ENCODE peak calls at places on chromosome 17, in six cellular contexts. Y is testis, X is Peyer's patch, U is A549, Z is fibroblast of lung, A is gastrocnemius medialis. D is an unnamed sample.

GRCh38 chr17:35117984-35118383 is 1.7 kb downstream of the RAD51D start:
- DNase-seq in U (peak; percentile 65), A (no peak), X (peak; percentile 8), Y (peak; percentile 50), Z (no peak), D (no peak)

GRCh38 chr17:36151891-36152638 is 24.4 kb downstream of the TBC1D3B start:
- DNase-seq in Z (no peak), X (no peak), U (no peak), A (no peak), Y (no peak), D (no peak)

GRCh38 chr17:42809250-42809649 is 10.6 kb downstream of the CNTD1 start:
- DNase-seq in X (no peak), A (peak; percentile 60), U (peak; percentile 27), Y (no peak), Z (peak; percentile 85), D (no peak)

GRCh38 chr17:37759014-37759637 is 14.3 kb upstream of the HNF1B start:
- DNase-seq in X (no peak), Y (no peak), A (no peak), U (no peak), Z (no peak), D (peak; percentile 56)

GRCh38 chr17:63434951-63435571 is 11.0 kb downstream of the CYB561 start:
- DNase-seq in Y (peak; percentile 80), X (peak; percentile 86), A (peak; percentile 41), U (peak; percentile 62), Z (peak; percentile 53), D (peak; percentile 92)

GRCh38 chr17:81487487-81488275 is 24.9 kb downstream of the ACTG1 start:
- DNase-seq in Y (peak; percentile 83), U (peak; percentile 75), X (peak; percentile 87), Z (peak; percentile 60), A (peak; percentile 73), D (peak; percentile 80)

GRCh38 chr17:55814377-55814776 is 63.5 kb downstream of the PCTP start:
- DNase-seq in A (no peak), Y (no peak), Z (peak; percentile 8), X (no peak), U (peak; percentile 20), D (peak; percentile 56)

GRCh38 chr17:22492331-22492730 is 800.0 kb downstream of the KCNJ18 start:
- DNase-seq in X (no peak), U (no peak), A (no peak), Y (peak; percentile 62), Z (no peak), D (no peak)

GRCh38 chr17:753407-753806 is 1.3 kb upstream of the GEMIN4 start:
- DNase-seq in A (no peak), X (no peak), Y (no peak), U (no peak), Z (no peak), D (no peak)

GRCh38 chr17:39365252-39365651 is 36.2 kb downstream of the FBXL20 start:
- DNase-seq in A (no peak), X (no peak), Z (peak; percentile 85), Y (no peak), U (no peak), D (no peak)

GRCh38 chr17:37339321-37339720 is 36.5 kb upstream of the C17orf78 start:
- DNase-seq in U (no peak), Y (no peak), X (no peak), Z (no peak), A (no peak), D (no peak)

DNA sequence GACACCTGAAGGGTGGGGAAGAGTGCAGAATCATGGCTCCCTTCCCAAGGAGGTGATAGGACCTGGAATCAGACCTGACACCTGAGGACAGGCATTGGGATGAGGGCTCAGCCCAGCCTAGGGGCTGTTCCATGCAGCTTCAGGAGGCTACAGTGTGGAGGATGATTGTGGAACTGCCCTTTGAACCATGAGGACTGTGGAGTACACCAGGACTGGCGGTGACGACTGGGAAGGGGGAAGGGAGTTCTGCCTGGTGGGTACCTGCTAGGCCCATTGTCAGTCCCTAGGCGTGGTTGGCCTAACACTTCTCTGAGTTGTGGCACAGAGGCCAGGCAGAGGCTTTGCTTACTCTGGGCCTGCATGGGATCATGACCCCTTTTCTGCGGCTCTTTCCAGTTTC is 76.1 kb downstream of the MPRIP start:
- DNase-seq in A (no peak), X (no peak), Y (no peak), U (no peak), Z (no peak), D (no peak)
- H3K4me1 ChIP-seq in A (peaks cover 86% of the 10 kb centered on the region), X (peaks cover 20% of the 10 kb centered on the region), Y (peaks cover 54% of the 10 kb centered on the region), U (peaks cover 68% of the 10 kb centered on the region), Z (peaks cover 18% of the 10 kb centered on the region), D (peaks cover 35% of the 10 kb centered on the region)

DNA sequence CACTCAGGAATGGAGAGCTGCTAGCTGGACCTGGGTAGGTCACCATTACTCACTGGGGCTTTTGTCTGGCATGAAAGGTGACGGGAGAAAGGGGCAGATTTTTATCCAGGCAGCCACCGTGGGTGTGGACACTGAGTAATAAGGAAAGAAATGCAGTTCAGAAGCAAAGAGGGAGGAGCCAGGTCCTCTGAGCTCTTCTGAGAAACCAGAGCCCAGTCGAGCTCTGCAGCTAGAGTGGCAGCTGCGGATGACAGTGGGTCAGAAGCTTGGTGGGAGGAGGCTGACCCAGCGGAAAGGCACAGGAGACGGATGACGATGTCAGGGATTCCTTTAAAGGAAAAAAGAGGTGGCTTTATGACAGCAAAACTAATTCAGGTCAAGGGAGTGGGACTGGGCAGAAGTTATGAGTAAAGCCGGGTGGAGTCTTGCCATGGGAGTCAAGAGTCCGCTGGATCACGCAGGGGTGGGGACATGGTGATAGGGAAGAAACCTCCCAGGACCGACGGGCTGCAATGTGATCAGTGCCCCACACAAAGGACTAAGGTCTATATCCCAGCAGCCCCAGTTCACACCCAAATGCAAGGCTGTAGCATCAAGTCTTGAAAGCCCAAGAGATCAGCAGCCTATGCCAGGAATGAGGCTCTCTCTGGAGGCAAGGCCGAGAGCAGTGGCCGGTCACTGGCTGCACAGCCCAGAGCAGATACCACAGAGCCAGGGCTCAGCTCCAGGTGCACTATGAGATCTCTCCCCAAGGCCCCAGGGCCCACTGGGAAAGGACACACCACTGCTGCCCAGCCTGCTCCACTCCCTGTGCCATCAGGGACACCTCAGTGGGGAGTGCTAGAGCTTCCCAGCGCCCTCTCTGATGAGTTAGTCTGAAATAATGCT is 6.3 kb upstream of the MNT start:
- DNase-seq in Y (peak; percentile 84), Z (peak; percentile 92), U (peak; percentile 89), A (peak; percentile 76), X (peak; percentile 90), D (no peak)
- H3K4me1 ChIP-seq in Y (peaks cover 56% of the 10 kb centered on the region), Z (peaks cover 39% of the 10 kb centered on the region), U (peaks cover 54% of the 10 kb centered on the region), A (peaks cover 39% of the 10 kb centered on the region), X (peaks cover 5% of the 10 kb centered on the region), D (peaks cover 40% of the 10 kb centered on the region)

GRCh38 chr17:47973541-47973940 is 2.6 kb downstream of the CDK5RAP3 start:
- DNase-seq in X (no peak), Z (no peak), U (no peak), Y (no peak), A (no peak), D (no peak)

GRCh38 chr17:47967607-47968252 is 3.2 kb upstream of the CDK5RAP3 start:
- DNase-seq in X (peak; percentile 70), Y (peak; percentile 86), U (peak; percentile 80), Z (peak; percentile 85), A (no peak), D (no peak)

GRCh38 chr17:47968836-47969235 is 2.1 kb upstream of the CDK5RAP3 start:
- DNase-seq in A (no peak), U (no peak), Z (no peak), Y (no peak), X (no peak), D (no peak)

GRCh38 chr17:47969975-47970724 is 763 bp upstream of the CDK5RAP3 start:
- DNase-seq in U (no peak), Z (no peak), X (no peak), Y (no peak), A (no peak), D (no peak)

GRCh38 chr17:47970725-47971511 is at the start of gene CDK5RAP3:
- DNase-seq in Z (peak; percentile 98), X (peak; percentile 100), U (peak; percentile 100), Y (peak; percentile 100), A (peak; percentile 100), D (peak; percentile 100)
- H3K4me1 ChIP-seq in Z (peaks cover 12% of the 10 kb centered on the region), X (no peaks in the 10 kb centered on the region), U (peaks cover 47% of the 10 kb centered on the region), Y (peaks cover 38% of the 10 kb centered on the region), A (peaks cover 18% of the 10 kb centered on the region), D (peaks cover 11% of the 10 kb centered on the region)

GRCh38 chr17:66309793-66310192 is 7.4 kb downstream of the PRKCA start:
- DNase-seq in A (no peak), X (no peak), Z (peak; percentile 64), U (no peak), Y (no peak), D (peak; percentile 65)
- H3K4me1 ChIP-seq in A (peaks cover 23% of the 10 kb centered on the region), X (peaks cover 5% of the 10 kb centered on the region), Z (peaks cover 2% of the 10 kb centered on the region), U (peaks cover 42% of the 10 kb centered on the region), Y (peaks cover 5% of the 10 kb centered on the region), D (peaks cover 23% of the 10 kb centered on the region)

GRCh38 chr17:58381124-58381838 is 29.3 kb upstream of the SUPT4H1 start:
- DNase-seq in U (peak; percentile 76), X (no peak), Y (no peak), Z (no peak), A (no peak), D (no peak)

GRCh38 chr17:58378895-58379824 is 27.2 kb upstream of the SUPT4H1 start:
- DNase-seq in Z (no peak), A (no peak), X (no peak), Y (no peak), U (no peak), D (no peak)

GRCh38 chr17:58382108-58382884 is 30.3 kb upstream of the SUPT4H1 start:
- DNase-seq in Z (no peak), U (no peak), X (no peak), A (no peak), Y (no peak), D (no peak)

GRCh38 chr17:58382885-58383248 is 30.9 kb upstream of the SUPT4H1 start:
- DNase-seq in A (no peak), Y (no peak), X (no peak), Z (no peak), U (no peak), D (no peak)

GRCh38 chr17:58380207-58381123 is 28.5 kb upstream of the SUPT4H1 start:
- DNase-seq in X (no peak), Y (no peak), A (no peak), Z (no peak), U (no peak), D (no peak)
- H3K4me1 ChIP-seq in X (peaks cover 11% of the 10 kb centered on the region), Y (peaks cover 4% of the 10 kb centered on the region), A (no peaks in the 10 kb centered on the region), Z (no peaks in the 10 kb centered on the region), U (peaks cover 82% of the 10 kb centered on the region), D (no peaks in the 10 kb centered on the region)

DNA sequence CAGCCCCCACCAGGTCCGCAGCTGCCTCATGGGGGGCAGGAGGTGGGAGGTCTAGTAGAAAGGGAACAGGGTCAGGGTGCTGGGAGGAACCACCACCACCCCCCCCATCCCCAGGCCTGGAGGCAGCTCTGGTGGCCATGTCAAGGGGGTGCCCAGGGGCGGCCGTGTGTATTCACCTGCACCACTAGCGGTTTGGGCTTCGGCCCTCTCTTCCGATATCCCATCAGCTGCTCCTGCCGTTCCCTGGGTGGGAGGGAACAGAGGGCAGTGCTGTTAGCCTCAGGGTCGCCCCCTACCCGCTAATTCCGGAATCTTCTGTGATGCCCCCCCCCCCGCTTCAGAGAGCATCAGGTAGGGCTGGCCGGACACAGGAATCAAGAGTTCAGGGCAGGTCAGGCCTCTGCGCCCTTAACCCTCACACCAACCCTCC is 3.8 kb downstream of the CBX4 start:
- DNase-seq in X (no peak), Y (no peak), A (no peak), U (no peak), Z (no peak), D (no peak)
- H3K4me1 ChIP-seq in X (peaks cover 33% of the 10 kb centered on the region), Y (peaks cover 49% of the 10 kb centered on the region), A (peaks cover 45% of the 10 kb centered on the region), U (peaks cover 72% of the 10 kb centered on the region), Z (peaks cover 18% of the 10 kb centered on the region), D (peaks cover 63% of the 10 kb centered on the region)